ENCODE peak calls at places on chromosome 14, in four cellular contexts. L is fibroblast of lung, W is tibial nerve, I is breast epithelium. S is an unnamed sample.

GRCh38 chr14:44960646-44961045 is 1.1 kb downstream of the KLHL28 start:
- DNase-seq in L (peak), W (no peak), I (no peak), S (no peak)

GRCh38 chr14:23409966-23410635 is 2.0 kb upstream of the MYH6 start:
- DNase-seq in L (no peak), W (no peak), I (no peak), S (no peak)

GRCh38 chr14:91796622-91797347 is 64.9 kb upstream of the CATSPERB start:
- DNase-seq in L (peak), W (no peak), I (no peak), S (no peak)

GRCh38 chr14:56211844-56212243 is 93.6 kb downstream of the PELI2 start:
- DNase-seq in L (no peak), W (no peak), I (no peak), S (no peak)

GRCh38 chr14:23366163-23366921 is 1.4 kb upstream of the EFS start:
- DNase-seq in L (peak), W (peak), I (peak), S (no peak)

GRCh38 chr14:97185186-97185585 is 388.0 kb downstream of the VRK1 start:
- DNase-seq in L (peak), W (no peak), I (no peak), S (no peak)

GRCh38 chr14:105420141-105420975 is 731 bp downstream of the MTA1 start:
- DNase-seq in L (no peak), W (no peak), I (no peak), S (no peak)

GRCh38 chr14:104001003-104001402 is 58.7 kb upstream of the RD3L start:
- DNase-seq in L (no peak), W (no peak), I (no peak), S (peak)

GRCh38 chr14:54686871-54687749 is 120.2 kb downstream of the SAMD4A start:
- DNase-seq in L (peak), W (no peak), I (no peak), S (no peak)

GRCh38 chr14:90060965-90061848 is 587 bp upstream of the KCNK13 start:
- DNase-seq in L (no peak), W (no peak), I (no peak), S (peak)

GRCh38 chr14:23094666-23095195 is at the start of gene ACIN1:
- DNase-seq in L (peak), W (peak), I (peak), S (no peak)

GRCh38 chr14:69963966-69964365 is 84.8 kb downstream of the SMOC1 start:
- DNase-seq in L (no peak), W (no peak), I (no peak), S (no peak)

GRCh38 chr14:63725786-63726185 is 2.1 kb downstream of the SGPP1 start:
- DNase-seq in L (no peak), W (no peak), I (no peak), S (no peak)

GRCh38 chr14:22996823-22997301 is 13.1 kb downstream of the C14orf93 start:
- DNase-seq in L (no peak), W (no peak), I (no peak), S (no peak)

GRCh38 chr14:37985826-37986470 is 221.8 kb upstream of the SSTR1 start:
- DNase-seq in L (peak), W (peak), I (no peak), S (peak)

GRCh38 chr14:55123101-55123500 is 6.0 kb upstream of the LGALS3 start:
- DNase-seq in L (peak), W (no peak), I (no peak), S (no peak)

GRCh38 chr14:103568952-103569351 is 6.2 kb downstream of the COA8 start:
- DNase-seq in L (no peak), W (no peak), I (no peak), S (no peak)

GRCh38 chr14:84340938-84341337 is 1189.0 kb upstream of the FLRT2 start:
- DNase-seq in L (peak), W (no peak), I (no peak), S (no peak)

GRCh38 chr14:68856572-68856971 is 63.7 kb upstream of the ZFP36L1 start:
- DNase-seq in L (no peak), W (no peak), I (no peak), S (no peak)

GRCh38 chr14:105087308-105087962 is 22.2 kb upstream of the GPR132 start:
- DNase-seq in L (peak), W (no peak), I (peak), S (no peak)

GRCh38 chr14:57818511-57818910 is 47.4 kb downstream of the SLC35F4 start:
- DNase-seq in L (no peak), W (no peak), I (no peak), S (no peak)

GRCh38 chr14:34012978-34013713 is 62.3 kb upstream of the EGLN3 start:
- DNase-seq in L (no peak), W (no peak), I (no peak), S (no peak)

GRCh38 chr14:55125403-55125802 is 3.6 kb upstream of the LGALS3 start:
- DNase-seq in L (no peak), W (no peak), I (no peak), S (no peak)

DNA sequence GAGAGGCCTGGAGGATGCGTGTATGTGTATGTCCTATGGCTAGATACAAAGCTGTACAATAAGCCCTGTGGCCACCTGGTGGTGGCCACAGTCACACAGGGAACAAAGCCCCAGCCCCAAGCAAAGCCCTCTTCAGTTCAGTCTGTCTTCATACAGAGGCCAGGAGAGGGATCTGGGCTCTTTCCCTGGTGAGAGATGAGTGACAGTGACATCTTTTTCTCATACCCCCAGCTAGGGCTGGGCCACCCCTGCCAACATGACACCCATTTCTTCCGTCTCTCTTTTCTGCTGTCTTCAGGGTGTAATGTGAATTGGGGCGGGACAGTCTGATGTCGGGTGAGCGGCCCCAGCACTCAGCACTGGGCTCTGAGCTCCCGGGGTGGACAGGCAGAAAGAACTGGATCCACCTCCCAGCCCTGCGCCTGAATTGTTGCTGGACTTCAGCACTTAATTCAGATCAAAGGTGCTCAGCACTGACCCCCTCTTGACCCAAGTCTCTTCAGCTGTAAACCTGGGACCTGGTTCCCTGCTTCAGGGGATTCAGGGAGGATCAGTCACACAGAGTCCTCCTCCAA is 59.8 kb downstream of the SERPINA3 start:
- DNase-seq in L (no peak), W (no peak), I (no peak), S (no peak)
- TF ChIP-seq CTCF in L (peak), W (peak), I (no peak), S (no peak)

DNA sequence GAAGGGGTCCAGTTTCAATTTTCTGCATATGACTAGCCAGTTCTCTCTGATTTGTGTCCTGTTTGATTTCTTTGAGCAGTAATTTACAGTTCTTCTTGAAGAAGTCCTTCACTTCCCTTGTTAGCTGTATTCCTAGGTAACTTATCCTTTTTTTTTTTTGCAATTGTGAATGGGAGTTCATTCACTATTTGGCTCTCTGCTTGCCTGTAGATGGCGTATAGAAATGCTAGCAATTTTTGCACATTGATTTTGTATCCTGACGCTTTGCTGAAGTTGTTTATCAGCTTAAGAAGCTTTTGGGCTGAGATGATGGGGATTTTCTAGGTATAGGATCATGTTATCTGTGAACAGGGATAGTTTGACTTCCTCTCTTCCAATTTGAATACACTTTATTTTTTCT is 77.6 kb upstream of the NID2 start:
- DNase-seq in L (no peak), W (no peak), I (no peak), S (no peak)
- H3K4me3 ChIP-seq in L (no peak), W (no peak), I (no peak), S (no peak)

GRCh38 chr14:77302926-77303325 is 17.8 kb downstream of the POMT2 start:
- DNase-seq in L (peak), W (no peak), I (no peak), S (no peak)

GRCh38 chr14:77299776-77300175 is 20.9 kb downstream of the POMT2 start:
- DNase-seq in L (no peak), W (no peak), I (no peak), S (no peak)

GRCh38 chr14:77303417-77304156 is 17.1 kb downstream of the POMT2 start:
- DNase-seq in L (peak), W (no peak), I (no peak), S (no peak)

GRCh38 chr14:77296906-77297305 is 23.8 kb downstream of the POMT2 start:
- DNase-seq in L (no peak), W (no peak), I (no peak), S (no peak)

GRCh38 chr14:77301103-77301502 is 19.6 kb downstream of the POMT2 start:
- DNase-seq in L (peak), W (peak), I (peak), S (peak)
- TF ChIP-seq CTCF in L (peak), W (peak), I (peak), S (peak)

GRCh38 chr14:74570696-74571095 is 41.3 kb downstream of the LTBP2 start:
- DNase-seq in L (no peak), W (no peak), I (no peak), S (no peak)

GRCh38 chr14:74569826-74570591 is 42.0 kb downstream of the LTBP2 start:
- DNase-seq in L (no peak), W (no peak), I (no peak), S (no peak)

GRCh38 chr14:74571901-74572828 is 39.9 kb downstream of the LTBP2 start:
- DNase-seq in L (peak), W (peak), I (no peak), S (no peak)

GRCh38 chr14:74572829-74573360 is 39.1 kb downstream of the LTBP2 start:
- DNase-seq in L (peak), W (no peak), I (no peak), S (no peak)

GRCh38 chr14:74571441-74571841 is 40.6 kb downstream of the LTBP2 start:
- DNase-seq in L (peak), W (no peak), I (no peak), S (no peak)
- H3K4me3 ChIP-seq in L (no peak), W (no peak), I (peak), S (no peak)

DNA sequence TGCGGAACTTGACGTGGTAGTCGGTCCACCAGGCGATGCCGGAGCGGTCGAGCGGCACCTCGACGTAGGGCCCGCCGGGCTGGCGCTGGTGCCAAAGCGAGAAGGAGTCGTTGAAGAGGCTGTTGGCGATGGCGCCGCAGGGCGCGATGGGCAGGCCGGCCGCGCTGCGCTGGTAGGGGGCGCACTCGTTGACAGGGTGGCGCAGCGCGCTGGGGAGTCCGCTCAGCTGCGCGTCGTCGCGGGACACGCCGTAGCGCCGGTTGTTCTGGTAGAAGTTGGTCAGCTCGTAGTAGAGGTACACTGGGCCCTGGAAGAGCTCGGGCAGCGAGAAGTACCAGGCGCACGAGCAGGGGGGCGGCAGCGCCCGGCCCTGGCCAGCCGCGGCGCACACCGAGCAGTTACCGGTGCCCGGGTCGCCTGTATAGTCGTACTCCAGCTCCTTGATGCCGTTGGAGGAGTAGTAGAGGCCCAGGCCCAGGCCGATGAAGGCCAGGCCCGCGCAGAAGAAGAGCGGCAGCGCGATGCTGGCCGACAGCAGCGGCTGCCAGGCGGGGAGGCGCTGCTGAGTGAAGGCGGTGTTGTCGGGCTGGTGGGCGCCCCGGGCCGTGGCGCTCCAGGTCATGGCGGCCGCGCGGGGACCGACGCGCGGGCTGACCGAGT is 482 bp downstream of the TMEM30B start:
- DNase-seq in L (peak), W (peak), I (peak), S (peak)
- TF ChIP-seq CTCF in L (peak), W (peak), I (no peak), S (no peak)

DNA sequence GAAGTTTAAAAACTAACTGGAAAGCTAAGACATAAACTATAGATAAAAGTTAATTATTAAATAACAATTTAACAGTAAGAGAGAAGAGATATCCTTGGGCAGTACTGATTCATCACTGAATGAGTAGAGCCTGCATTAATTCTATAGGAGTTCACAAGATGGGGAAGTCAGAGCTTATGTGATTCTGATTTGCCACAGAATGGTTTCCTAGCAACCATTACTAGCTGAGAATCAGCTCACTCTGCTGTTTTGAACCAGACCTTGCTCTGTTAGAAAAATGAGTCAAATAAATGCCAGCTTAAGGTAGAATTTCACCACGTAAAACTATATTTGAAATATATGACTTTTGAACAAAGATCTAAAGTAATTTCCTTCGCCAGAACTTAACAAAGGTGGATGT is 433.9 kb downstream of the FUT8 start:
- DNase-seq in L (no peak), W (no peak), I (no peak), S (no peak)
- H3K4me3 ChIP-seq in L (no peak), W (no peak), I (no peak), S (no peak)

S was measured in BE2C.